ENCODE peak calls at places on chromosomes 13 and 19, in six cellular contexts. C, K, I, E, J and N are unnamed samples.

GRCh38 chr19:42122691-42123607 is 9.3 kb downstream of the POU2F2 start:
- DNase-seq in C (peak), K (no peak), I (no peak), E (no peak), J (no peak), N (no peak)

GRCh38 chr19:5059191-5059579 is 90.3 kb downstream of the KDM4B start:
- DNase-seq in C (no peak), K (no peak), I (no peak), E (no peak), J (no peak), N (no peak)

GRCh38 chr13:80962855-80963254 is 621.9 kb upstream of the SPRY2 start:
- DNase-seq in C (peak), K (no peak), I (no peak), E (no peak), J (no peak), N (no peak)

GRCh38 chr13:111666377-111666776 is 345.9 kb downstream of the TEX29 start:
- DNase-seq in C (no peak), K (no peak), I (no peak), E (no peak), J (peak), N (no peak)

GRCh38 chr13:43544011-43544410 is 242.8 kb downstream of the ENOX1 start:
- DNase-seq in C (peak), K (peak), I (no peak), E (no peak), J (no peak), N (no peak)

GRCh38 chr19:9671654-9672053 is 3.2 kb downstream of the ZNF562 start:
- DNase-seq in C (peak), K (no peak), I (no peak), E (no peak), J (no peak), N (no peak)

GRCh38 chr13:43113603-43114002 is 90.2 kb downstream of the DNAJC15 start:
- DNase-seq in C (no peak), K (no peak), I (no peak), E (no peak), J (no peak), N (no peak)

GRCh38 chr13:24692541-24692940 is 12.3 kb downstream of the ATP12A start:
- DNase-seq in C (peak), K (no peak), I (peak), E (no peak), J (no peak), N (no peak)

GRCh38 chr13:52158629-52159158 is 703 bp downstream of the NEK3 start:
- DNase-seq in C (peak), K (peak), I (no peak), E (no peak), J (no peak), N (peak)

DNA sequence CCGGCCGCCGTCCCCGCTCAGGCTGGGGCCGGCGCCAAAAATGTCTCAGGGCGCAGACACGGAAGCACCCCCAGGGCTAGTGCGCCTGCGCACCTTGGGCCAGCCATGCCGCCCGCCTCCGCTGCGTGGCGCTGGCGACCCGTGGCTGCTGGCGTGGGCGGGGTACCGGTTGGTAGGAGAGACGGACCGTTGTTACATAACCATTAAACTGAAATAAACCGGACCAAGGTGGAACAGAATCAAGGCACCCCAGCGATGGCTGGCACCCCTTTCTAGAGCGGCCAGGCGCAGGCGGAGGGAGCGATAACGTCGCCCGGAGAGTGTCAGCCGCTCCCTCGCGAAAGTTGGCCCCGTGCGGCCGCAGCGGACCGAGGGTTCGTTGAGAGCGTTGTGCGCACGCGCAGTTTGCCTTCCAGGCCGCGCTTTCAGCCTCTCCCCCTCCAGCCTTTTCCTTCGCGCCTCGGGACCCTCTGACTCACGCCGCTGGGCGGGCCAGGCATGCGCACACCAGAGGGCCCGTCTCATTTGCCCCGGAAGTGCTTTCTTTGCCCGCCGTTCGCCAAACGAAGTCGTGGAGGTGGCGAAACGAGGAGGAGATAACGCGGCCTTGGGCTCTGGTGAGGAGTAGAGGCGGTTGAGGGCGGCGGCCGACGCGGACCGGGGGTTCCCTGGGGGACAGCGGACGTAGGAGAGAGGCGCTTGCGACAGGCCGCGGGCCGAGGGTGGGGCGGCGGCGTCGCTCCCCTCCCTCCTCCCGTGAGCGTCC is at the start of the genes PLEKHJ1 and SF3A2:
- DNase-seq in C (peak), K (peak), I (peak), E (peak), J (peak), N (peak)
- H3K4me3 ChIP-seq in C (peak), K (peak), I (peak), E (peak), J (peak), N (peak)

GRCh38 chr19:36686365-36687213 is 823 bp upstream of the ZNF567 start:
- DNase-seq in C (peak), K (peak), I (no peak), E (no peak), J (no peak), N (no peak)
- TF ChIP-seq CTCF in C (no peak), K (no peak), I (no peak), E (no peak), J (no peak), N (no peak)

GRCh38 chr13:39588384-39588783 is 14.6 kb downstream of the LHFPL6 start:
- DNase-seq in C (peak), K (no peak), I (no peak), E (no peak), J (no peak), N (no peak)

GRCh38 chr13:39587939-39588338 is 15.1 kb downstream of the LHFPL6 start:
- DNase-seq in C (no peak), K (no peak), I (no peak), E (no peak), J (no peak), N (no peak)

GRCh38 chr13:39586956-39587605 is 15.9 kb downstream of the LHFPL6 start:
- DNase-seq in C (no peak), K (no peak), I (no peak), E (no peak), J (no peak), N (no peak)

GRCh38 chr13:39586142-39586541 is 16.9 kb downstream of the LHFPL6 start:
- DNase-seq in C (no peak), K (no peak), I (no peak), E (no peak), J (no peak), N (no peak)

GRCh38 chr13:39590466-39591036 is 12.4 kb downstream of the LHFPL6 start:
- DNase-seq in C (no peak), K (peak), I (no peak), E (no peak), J (no peak), N (no peak)
- H3K4me3 ChIP-seq in C (no peak), K (no peak), I (no peak), E (no peak), J (no peak), N (no peak)

GRCh38 chr13:103772576-103772975 is 706.4 kb upstream of the SLC10A2 start:
- DNase-seq in C (no peak), K (no peak), I (no peak), E (no peak), J (no peak), N (no peak)
- TF ChIP-seq CTCF in C (no peak), K (no peak), I (no peak), E (no peak), J (no peak), N (no peak)

GRCh38 chr13:113837554-113838355 is 26.1 kb downstream of the GAS6 start:
- DNase-seq in C (peak), K (peak), I (peak), E (no peak), J (peak), N (peak)
- H3K4me3 ChIP-seq in C (peak), K (peak), I (peak), E (no peak), J (no peak), N (no peak)

GRCh38 chr13:66716502-66716901 is 513.6 kb downstream of the PCDH9 start:
- DNase-seq in C (no peak), K (no peak), I (no peak), E (no peak), J (no peak), N (no peak)

GRCh38 chr13:66714795-66715194 is 515.3 kb downstream of the PCDH9 start:
- DNase-seq in C (peak), K (peak), I (no peak), E (no peak), J (no peak), N (no peak)
- TF ChIP-seq CTCF in C (no peak), K (peak), I (no peak), E (no peak), J (no peak), N (no peak)

GRCh38 chr13:114283581-114283980 is 2.2 kb downstream of the UPF3A start:
- DNase-seq in C (no peak), K (no peak), I (no peak), E (no peak), J (no peak), N (no peak)
- H3K4me3 ChIP-seq in C (no peak), K (no peak), I (no peak), E (no peak), J (no peak), N (no peak)